ENCODE peak calls at places on chromosomes 6 and 20, in nine cellular contexts. V is fibroblast of gingiva, Y is NCI-H1092 treated with DMSO at 0.1 percent for 48 hours, U is left lung, J is fibroblast of the aortic adventitia, A is natural killer cell, O is NCI-H1694 treated with DMSO at 0.1 percent for 48 hours, G is AG09319, B is non-pigmented ciliary epithelial cell. X is an unnamed sample.
A peak's percentile ranks its signal among the peaks of the same experiment; 100 is the strongest.

GRCh38 chr6:6585003-6585311 is 3.6 kb upstream of the LY86 start:
- DNase-seq in V (no peak), Y (no peak), U (no peak), J (no peak), A (no peak), O (no peak), G (no peak), B (no peak), X (no peak)

GRCh38 chr20:32463642-32464400 is 105.7 kb downstream of the ASXL1 start:
- DNase-seq in V (no peak), Y (peak; percentile 27), U (no peak), J (no peak), A (no peak), O (no peak), G (no peak), B (no peak), X (peak; percentile 62)

GRCh38 chr20:5780233-5781217 is 30.3 kb downstream of the SHLD1 start:
- DNase-seq in V (no peak), Y (no peak), U (no peak), J (no peak), A (no peak), O (no peak), G (no peak), B (no peak), X (no peak)

GRCh38 chr20:63529180-63529860 is 7.9 kb downstream of the PTK6 start:
- DNase-seq in V (no peak), Y (no peak), U (no peak), J (no peak), A (no peak), O (no peak), G (no peak), B (no peak), X (no peak)

GRCh38 chr20:25325997-25326396 is 64.6 kb downstream of the ABHD12 start:
- DNase-seq in V (no peak), Y (no peak), U (no peak), J (no peak), A (no peak), O (no peak), G (no peak), B (no peak), X (no peak)

GRCh38 chr20:63176448-63177133 is 39.3 kb downstream of the YTHDF1 start:
- DNase-seq in V (no peak), Y (no peak), U (no peak), J (no peak), A (no peak), O (no peak), G (no peak), B (no peak), X (no peak)

GRCh38 chr6:100504786-100505737 is 40.3 kb upstream of the SIM1 start:
- DNase-seq in V (peak; percentile 25), Y (no peak), U (no peak), J (peak; percentile 84), A (no peak), O (no peak), G (peak; percentile 23), B (peak; percentile 63), X (no peak)

GRCh38 chr6:3324262-3324942 is 65.7 kb downstream of the PSMG4 start:
- DNase-seq in V (peak; percentile 23), Y (no peak), U (peak; percentile 61), J (peak; percentile 94), A (no peak), O (no peak), G (peak; percentile 28), B (peak; percentile 92), X (no peak)

GRCh38 chr6:134447423-134447822 is 129.5 kb upstream of the SGK1 start:
- DNase-seq in V (peak; percentile 57), Y (no peak), U (no peak), J (peak; percentile 86), A (no peak), O (no peak), G (no peak), B (no peak), X (peak; percentile 69)

GRCh38 chr6:156889469-156889868 is 112.3 kb downstream of the ARID1B start:
- DNase-seq in V (no peak), Y (no peak), U (no peak), J (no peak), A (no peak), O (no peak), G (no peak), B (no peak), X (no peak)

GRCh38 chr6:36615018-36615761 is 21.0 kb downstream of the SRSF3 start:
- DNase-seq in V (peak; percentile 68), Y (peak; percentile 27), U (no peak), J (peak; percentile 81), A (peak; percentile 34), O (peak; percentile 59), G (no peak), B (no peak), X (no peak)

GRCh38 chr20:44572551-44573500 is 9.6 kb upstream of the PKIG start:
- DNase-seq in V (peak; percentile 90), Y (no peak), U (no peak), J (peak; percentile 92), A (no peak), O (peak; percentile 5), G (peak; percentile 56), B (no peak), X (peak; percentile 50)

GRCh38 chr6:43951063-43951755 is 176.0 kb downstream of the MRPL14 start:
- DNase-seq in V (peak; percentile 58), Y (peak; percentile 11), U (no peak), J (no peak), A (no peak), O (no peak), G (no peak), B (no peak), X (no peak)

GRCh38 chr6:33700391-33701050 is 11.0 kb downstream of the UQCC2 start:
- DNase-seq in V (peak; percentile 52), Y (peak; percentile 35), U (peak; percentile 64), J (peak; percentile 76), A (peak; percentile 61), O (peak; percentile 59), G (no peak), B (no peak), X (peak; percentile 68)

GRCh38 chr6:113944701-113945100 is 26.2 kb downstream of the HDAC2 start:
- DNase-seq in V (no peak), Y (no peak), U (no peak), J (no peak), A (no peak), O (no peak), G (no peak), B (peak; percentile 31), X (no peak)

GRCh38 chr6:133886104-133886503 is 2.8 kb upstream of the TCF21 start:
- DNase-seq in V (no peak), Y (no peak), U (no peak), J (peak; percentile 28), A (no peak), O (no peak), G (no peak), B (no peak), X (no peak)

GRCh38 chr6:121399971-121400370 is 35.5 kb upstream of the GJA1 start:
- DNase-seq in V (no peak), Y (no peak), U (no peak), J (no peak), A (no peak), O (no peak), G (no peak), B (no peak), X (no peak)

GRCh38 chr6:14129572-14129971 is 12.0 kb downstream of the CD83 start:
- DNase-seq in V (peak; percentile 60), Y (no peak), U (no peak), J (peak; percentile 80), A (no peak), O (peak; percentile 69), G (peak; percentile 43), B (peak; percentile 43), X (peak; percentile 32)

GRCh38 chr6:56709650-56710049 is 67.0 kb upstream of the DST start:
- DNase-seq in V (no peak), Y (no peak), U (no peak), J (no peak), A (no peak), O (no peak), G (no peak), B (no peak), X (no peak)

GRCh38 chr20:45892049-45892816 is 1.1 kb downstream of the CTSA start:
- DNase-seq in V (peak; percentile 20), Y (no peak), U (peak; percentile 52), J (peak; percentile 36), A (no peak), O (no peak), G (no peak), B (no peak), X (no peak)

GRCh38 chr6:80163754-80164187 is 57.3 kb downstream of the BCKDHB start:
- DNase-seq in V (peak; percentile 56), Y (no peak), U (no peak), J (peak; percentile 83), A (no peak), O (no peak), G (peak; percentile 16), B (no peak), X (no peak)

GRCh38 chr6:41682497-41682961 is 44.3 kb downstream of the MDFI start:
- DNase-seq in V (no peak), Y (no peak), U (peak; percentile 31), J (no peak), A (no peak), O (no peak), G (no peak), B (no peak), X (no peak)

GRCh38 chr6:9437836-9438235 is 977.0 kb downstream of the TFAP2A start:
- DNase-seq in V (peak; percentile 35), Y (no peak), U (no peak), J (peak; percentile 15), A (no peak), O (no peak), G (no peak), B (no peak), X (no peak)

GRCh38 chr20:31856516-31856915 is 11.1 kb upstream of the FOXS1 start:
- DNase-seq in V (no peak), Y (no peak), U (no peak), J (no peak), A (no peak), O (no peak), G (no peak), B (no peak), X (no peak)

GRCh38 chr20:11140359-11140758 is 466.6 kb upstream of the JAG1 start:
- DNase-seq in V (peak; percentile 87), Y (no peak), U (no peak), J (peak; percentile 89), A (no peak), O (no peak), G (no peak), B (peak; percentile 75), X (no peak)

GRCh38 chr20:35611482-35611881 is 4.1 kb upstream of the SPAG4 start:
- DNase-seq in V (no peak), Y (no peak), U (no peak), J (no peak), A (no peak), O (no peak), G (no peak), B (no peak), X (no peak)

X was measured in prostate gland.